ENCODE peak calls at places on chromosomes 4 and X, in eight cellular contexts. N, C, Z, B, R, E, Y and L are unnamed samples.
A peak's percentile ranks its signal among the peaks of the same experiment; 100 is the strongest.

GRCh38 chrX:20144491-20144890 is 2.9 kb upstream of the EIF1AX start:
- DNase-seq in N (no peak), C (no peak), Z (no peak), B (no peak), R (peak; percentile 67), E (no peak), Y (no peak), L (no peak)

GRCh38 chrX:129783176-129783776 is 3.5 kb downstream of the SASH3 start:
- DNase-seq in N (no peak), C (no peak), Z (no peak), B (no peak), R (no peak), E (no peak), Y (no peak), L (no peak)

GRCh38 chrX:13747836-13748235 is 13.3 kb downstream of the OFD1 start:
- DNase-seq in N (no peak), C (no peak), Z (peak; percentile 62), B (no peak), R (no peak), E (no peak), Y (peak; percentile 22), L (no peak)

GRCh38 chr4:17510582-17510981 is 1.3 kb downstream of the QDPR start:
- DNase-seq in N (no peak), C (no peak), Z (no peak), B (no peak), R (no peak), E (no peak), Y (no peak), L (no peak)

GRCh38 chrX:48854898-48855297 is 19.5 kb upstream of the PCSK1N start:
- DNase-seq in N (no peak), C (no peak), Z (no peak), B (no peak), R (no peak), E (no peak), Y (no peak), L (no peak)

GRCh38 chrX:74705269-74705668 is 90.8 kb upstream of the RLIM start:
- DNase-seq in N (no peak), C (no peak), Z (no peak), B (no peak), R (no peak), E (no peak), Y (no peak), L (no peak)

GRCh38 chr4:1986578-1987210 is 22.1 kb downstream of the NELFA start:
- DNase-seq in N (no peak), C (no peak), Z (no peak), B (no peak), R (no peak), E (no peak), Y (no peak), L (no peak)

GRCh38 chr4:37008199-37008598 is 236.3 kb upstream of the NWD2 start:
- DNase-seq in N (no peak), C (no peak), Z (peak; percentile 38), B (no peak), R (no peak), E (no peak), Y (no peak), L (no peak)

GRCh38 chr4:156725257-156725656 is 246.3 kb downstream of the PDGFC start:
- DNase-seq in N (no peak), C (no peak), Z (no peak), B (no peak), R (no peak), E (no peak), Y (no peak), L (no peak)

GRCh38 chrX:132858018-132858417 is 100.4 kb downstream of the HS6ST2 start:
- DNase-seq in N (no peak), C (no peak), Z (no peak), B (no peak), R (no peak), E (no peak), Y (no peak), L (no peak)

GRCh38 chr4:113636438-113636818 is 125.1 kb downstream of the CAMK2D start:
- DNase-seq in N (no peak), C (no peak), Z (no peak), B (peak; percentile 52), R (no peak), E (no peak), Y (peak; percentile 11), L (no peak)

GRCh38 chr4:89024051-89024675 is 32.8 kb downstream of the FAM13A start:
- DNase-seq in N (peak; percentile 42), C (peak; percentile 78), Z (peak; percentile 82), B (peak; percentile 37), R (peak; percentile 57), E (peak; percentile 28), Y (peak; percentile 63), L (no peak)

GRCh38 chr4:91471280-91471679 is 832.5 kb upstream of the GRID2 start:
- DNase-seq in N (no peak), C (no peak), Z (no peak), B (no peak), R (no peak), E (no peak), Y (no peak), L (no peak)

GRCh38 chr4:124389591-124389990 is 322.9 kb downstream of the ANKRD50 start:
- DNase-seq in N (no peak), C (no peak), Z (peak; percentile 4), B (no peak), R (no peak), E (no peak), Y (no peak), L (no peak)

GRCh38 chrX:17613979-17614572 is 123.2 kb upstream of the SCML1 start:
- DNase-seq in N (no peak), C (no peak), Z (peak; percentile 77), B (no peak), R (no peak), E (no peak), Y (no peak), L (no peak)

GRCh38 chr4:119692001-119692400 is 63.4 kb upstream of the PDE5A start:
- DNase-seq in N (no peak), C (no peak), Z (peak; percentile 49), B (no peak), R (peak; percentile 58), E (peak; percentile 2), Y (no peak), L (no peak)

GRCh38 chr4:28378109-28378830 is 1517.6 kb downstream of the STIM2 start:
- DNase-seq in N (no peak), C (no peak), Z (no peak), B (no peak), R (no peak), E (no peak), Y (no peak), L (no peak)

GRCh38 chr4:40377462-40378385 is 42.6 kb downstream of the CHRNA9 start:
- DNase-seq in N (no peak), C (no peak), Z (no peak), B (no peak), R (no peak), E (no peak), Y (no peak), L (no peak)

GRCh38 chrX:69137371-69137881 is 27.8 kb downstream of the PJA1 start:
- DNase-seq in N (no peak), C (no peak), Z (peak; percentile 38), B (no peak), R (peak; percentile 50), E (no peak), Y (no peak), L (no peak)

GRCh38 chr4:83282049-83282535 is 2.5 kb downstream of the COQ2 start:
- DNase-seq in N (peak; percentile 45), C (peak; percentile 80), Z (peak; percentile 75), B (peak; percentile 47), R (peak; percentile 52), E (no peak), Y (peak; percentile 61), L (no peak)

GRCh38 chrX:37350034-37350365 is 836 bp downstream of the PRRG1 start:
- DNase-seq in N (no peak), C (peak; percentile 0), Z (peak; percentile 28), B (no peak), R (peak; percentile 6), E (no peak), Y (no peak), L (no peak)

GRCh38 chrX:118117069-118117405 is 427 bp upstream of the KLHL13 start:
- DNase-seq in N (no peak), C (no peak), Z (no peak), B (no peak), R (peak; percentile 2), E (no peak), Y (no peak), L (no peak)

GRCh38 chr4:60296381-60296780 is 903.7 kb upstream of the ADGRL3 start:
- DNase-seq in N (no peak), C (no peak), Z (no peak), B (no peak), R (no peak), E (no peak), Y (no peak), L (no peak)

GRCh38 chr4:76622126-76622525 is 187.1 kb downstream of the SHROOM3 start:
- DNase-seq in N (no peak), C (peak; percentile 66), Z (peak; percentile 61), B (no peak), R (no peak), E (no peak), Y (no peak), L (no peak)

GRCh38 chrX:1902901-1903379 is 288.1 kb downstream of the ASMT start:
- DNase-seq in N (no peak), C (no peak), Z (no peak), B (no peak), R (no peak), E (no peak), Y (no peak), L (no peak)